ENCODE peak calls at places on chromosomes 7 and 10, in nine cellular contexts. Z is CD4-positive, CD25-positive, alpha-beta regulatory T cell; K is neuronal stem cell; U is GM23338; V is upper lobe of left lung; N is colonic mucosa; I is aorta; B is stomach; L is right cardiac atrium. W is an unnamed sample. For H3K4me1, the result is how much of the 10 kb centered on the place peaks cover.

GRCh38 chr10:125002423-125003145 is 60.7 kb downstream of the ZRANB1 start:
- DNase-seq in Z (no peak), K (no peak), U (no peak), V (peak), N (no peak), I (peak), B (peak), L (peak), W (no peak)

GRCh38 chr10:130495116-130495862 is 359.1 kb downstream of the GLRX3 start:
- DNase-seq in Z (no peak), K (no peak), U (no peak), V (peak), N (no peak), I (no peak), B (no peak), L (no peak), W (no peak)

GRCh38 chr7:98051118-98051744 is 55.4 kb upstream of the LMTK2 start:
- DNase-seq in Z (peak), K (peak), U (peak), V (peak), N (peak), I (no peak), B (peak), L (no peak), W (no peak)

GRCh38 chr10:116744849-116745248 is 2.5 kb upstream of the HSPA12A start:
- DNase-seq in Z (no peak), K (no peak), U (no peak), V (no peak), N (no peak), I (no peak), B (no peak), L (no peak), W (no peak)

GRCh38 chr10:53356616-53357349 is 584.2 kb upstream of the MBL2 start:
- DNase-seq in Z (no peak), K (no peak), U (no peak), V (no peak), N (no peak), I (no peak), B (no peak), L (no peak), W (no peak)

GRCh38 chr10:119177708-119178370 is 773 bp downstream of the PRDX3 start:
- DNase-seq in Z (no peak), K (no peak), U (no peak), V (no peak), N (peak), I (no peak), B (no peak), L (no peak), W (no peak)

GRCh38 chr7:154287370-154287769 is 235.2 kb downstream of the DPP6 start:
- DNase-seq in Z (no peak), K (no peak), U (no peak), V (no peak), N (no peak), I (no peak), B (no peak), L (no peak), W (no peak)

GRCh38 chr7:4751398-4751947 is 23.9 kb upstream of the AP5Z1 start:
- DNase-seq in Z (no peak), K (no peak), U (no peak), V (peak), N (no peak), I (no peak), B (no peak), L (peak), W (no peak)

GRCh38 chr7:92678291-92678920 is 88.2 kb upstream of the FAM133B start:
- DNase-seq in Z (no peak), K (no peak), U (no peak), V (no peak), N (no peak), I (no peak), B (no peak), L (no peak), W (no peak)

GRCh38 chr10:1939016-1939415 is 201.7 kb upstream of the ADARB2 start:
- DNase-seq in Z (no peak), K (no peak), U (no peak), V (no peak), N (no peak), I (no peak), B (no peak), L (no peak), W (peak)

GRCh38 chr7:23898619-23899018 is 188.6 kb downstream of the STK31 start:
- DNase-seq in Z (no peak), K (no peak), U (no peak), V (no peak), N (no peak), I (no peak), B (no peak), L (no peak), W (no peak)

GRCh38 chr7:156903232-156903909 is 10.4 kb upstream of the LMBR1 start:
- DNase-seq in Z (no peak), K (no peak), U (no peak), V (no peak), N (no peak), I (no peak), B (peak), L (no peak), W (no peak)

GRCh38 chr10:35992107-35992506 is 350.0 kb upstream of the FZD8 start:
- DNase-seq in Z (no peak), K (no peak), U (no peak), V (no peak), N (no peak), I (no peak), B (no peak), L (no peak), W (no peak)

GRCh38 chr10:30186371-30186875 is 127.0 kb upstream of the JCAD start:
- DNase-seq in Z (no peak), K (no peak), U (peak), V (no peak), N (no peak), I (no peak), B (peak), L (no peak), W (no peak)

GRCh38 chr7:4133491-4134044 is 548.5 kb upstream of the FOXK1 start:
- DNase-seq in Z (no peak), K (no peak), U (no peak), V (no peak), N (no peak), I (peak), B (no peak), L (no peak), W (no peak)

GRCh38 chr10:82394122-82394521 is 519.1 kb downstream of the NRG3 start:
- DNase-seq in Z (no peak), K (no peak), U (no peak), V (peak), N (no peak), I (no peak), B (peak), L (peak), W (no peak)

GRCh38 chr10:2936816-2937215 is 130.5 kb upstream of the PFKP start:
- DNase-seq in Z (no peak), K (no peak), U (no peak), V (no peak), N (peak), I (no peak), B (no peak), L (no peak), W (no peak)

GRCh38 chr7:54145716-54146115 is 396.5 kb upstream of the VSTM2A start:
- DNase-seq in Z (no peak), K (no peak), U (peak), V (peak), N (no peak), I (no peak), B (no peak), L (no peak), W (no peak)

GRCh38 chr7:17090751-17091150 is 207.7 kb upstream of the AHR start:
- DNase-seq in Z (no peak), K (no peak), U (no peak), V (no peak), N (no peak), I (no peak), B (no peak), L (no peak), W (no peak)

GRCh38 chr7:28358423-28358868 is 53.9 kb upstream of the CREB5 start:
- DNase-seq in Z (no peak), K (no peak), U (peak), V (no peak), N (no peak), I (no peak), B (no peak), L (no peak), W (no peak)

GRCh38 chr7:12210179-12211053 is 678 bp upstream of the TMEM106B start:
- DNase-seq in Z (no peak), K (no peak), U (peak), V (no peak), N (peak), I (peak), B (peak), L (peak), W (no peak)

GRCh38 chr10:75431180-75432111 is at the start of gene LRMDA:
- DNase-seq in Z (no peak), K (no peak), U (peak), V (peak), N (peak), I (peak), B (peak), L (peak), W (no peak)

GRCh38 chr7:47525066-47525623 is 56.8 kb downstream of the TNS3 start:
- DNase-seq in Z (no peak), K (no peak), U (no peak), V (no peak), N (no peak), I (peak), B (no peak), L (no peak), W (no peak)

DNA sequence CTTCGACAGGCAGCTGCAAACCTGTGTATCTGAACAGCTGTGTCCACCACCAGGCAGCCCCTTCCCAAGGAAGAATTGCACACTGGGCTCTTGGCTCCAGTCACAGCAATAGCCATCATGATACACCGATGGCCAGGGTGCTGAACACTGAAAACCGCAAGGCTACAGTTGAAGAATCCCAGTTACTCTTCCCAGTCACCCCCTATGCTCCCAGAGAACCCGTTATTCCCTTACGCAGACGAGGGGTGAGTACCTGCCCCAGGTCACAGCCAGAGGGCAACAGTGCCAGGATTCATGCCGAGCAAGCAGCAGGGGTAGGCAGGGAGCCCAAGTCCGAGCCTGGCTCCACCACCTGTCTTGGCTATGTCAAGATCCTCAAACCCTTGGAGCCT is 57.8 kb downstream of the RASGEF1A start:
- DNase-seq in Z (no peak), K (no peak), U (no peak), V (no peak), N (no peak), I (peak), B (no peak), L (peak), W (no peak)
- H3K4me1 ChIP-seq in Z (under half), K (under half), U (under half), V (under half), N (under half), I (under half), B (under half), L (under half), W (under half)

DNA sequence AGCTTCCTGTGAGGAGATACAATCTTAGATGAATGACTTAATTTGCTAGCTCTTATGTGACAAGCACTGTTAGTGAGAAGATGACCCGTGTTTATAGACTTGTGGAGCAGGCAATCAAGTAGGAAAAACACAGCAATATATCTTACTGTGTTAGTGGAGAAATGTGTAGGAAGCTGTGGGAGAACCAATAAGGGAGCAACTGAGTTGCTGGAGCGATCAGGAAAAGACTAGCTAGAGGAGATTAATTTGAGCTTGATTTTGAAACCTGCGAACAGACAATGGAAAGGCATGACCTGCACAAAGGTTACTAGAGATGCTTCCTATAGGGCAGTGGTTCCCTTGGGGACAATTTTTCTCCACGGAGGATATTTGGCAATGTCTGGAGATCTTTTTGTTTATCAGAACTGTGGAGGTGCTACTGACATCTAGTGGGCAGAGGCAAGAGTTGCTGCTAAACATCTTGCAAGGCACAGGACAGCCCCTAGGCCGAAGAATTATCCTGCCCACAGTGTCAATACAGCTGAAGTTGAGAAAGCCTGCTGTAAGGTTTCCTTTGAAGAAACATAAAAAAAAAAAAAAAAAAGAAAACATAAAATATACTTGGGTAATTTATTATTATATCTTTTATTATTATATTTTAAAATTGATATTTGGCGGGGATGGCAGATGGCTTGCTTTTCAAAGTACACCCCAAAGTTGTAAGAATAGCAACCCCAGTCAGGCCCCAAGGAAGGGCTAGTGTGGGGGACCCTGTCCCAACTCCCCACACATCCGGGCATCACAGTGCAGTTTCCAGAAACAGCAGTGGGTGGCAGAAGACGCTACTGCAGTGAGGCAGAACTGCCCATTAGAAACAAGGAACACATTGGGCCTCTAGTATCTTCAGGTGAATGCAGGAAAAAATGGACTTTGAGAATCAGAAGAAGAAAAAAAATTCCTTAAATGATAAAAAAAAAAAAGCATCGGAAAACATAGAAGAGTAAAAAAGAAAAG is 481.5 kb downstream of the SH2D4B start:
- DNase-seq in Z (no peak), K (peak), U (peak), V (no peak), N (no peak), I (no peak), B (no peak), L (no peak), W (no peak)
- H3K4me3 ChIP-seq in Z (no peak), K (no peak), U (no peak), V (no peak), N (no peak), I (no peak), B (no peak), L (no peak), W (no peak)

GRCh38 chr10:97540669-97541500 is 31.7 kb upstream of the ANKRD2 start:
- DNase-seq in Z (no peak), K (no peak), U (peak), V (no peak), N (no peak), I (peak), B (no peak), L (peak), W (no peak)

GRCh38 chr10:97538839-97539238 is 33.7 kb upstream of the ANKRD2 start:
- DNase-seq in Z (no peak), K (no peak), U (no peak), V (no peak), N (no peak), I (peak), B (no peak), L (no peak), W (no peak)

GRCh38 chr10:97537186-97537869 is 35.3 kb upstream of the ANKRD2 start:
- DNase-seq in Z (no peak), K (no peak), U (no peak), V (no peak), N (no peak), I (peak), B (no peak), L (no peak), W (no peak)

GRCh38 chr10:97538401-97538800 is 34.2 kb upstream of the ANKRD2 start:
- DNase-seq in Z (no peak), K (no peak), U (no peak), V (no peak), N (no peak), I (peak), B (no peak), L (no peak), W (no peak)

GRCh38 chr10:97539523-97540200 is 32.9 kb upstream of the ANKRD2 start:
- DNase-seq in Z (no peak), K (no peak), U (peak), V (no peak), N (no peak), I (peak), B (no peak), L (peak), W (no peak)
- H3K4me1 ChIP-seq in Z (under half), K (under half), U (under half), V (under half), N (under half), I (under half), B (under half), L (under half), W (under half)

DNA sequence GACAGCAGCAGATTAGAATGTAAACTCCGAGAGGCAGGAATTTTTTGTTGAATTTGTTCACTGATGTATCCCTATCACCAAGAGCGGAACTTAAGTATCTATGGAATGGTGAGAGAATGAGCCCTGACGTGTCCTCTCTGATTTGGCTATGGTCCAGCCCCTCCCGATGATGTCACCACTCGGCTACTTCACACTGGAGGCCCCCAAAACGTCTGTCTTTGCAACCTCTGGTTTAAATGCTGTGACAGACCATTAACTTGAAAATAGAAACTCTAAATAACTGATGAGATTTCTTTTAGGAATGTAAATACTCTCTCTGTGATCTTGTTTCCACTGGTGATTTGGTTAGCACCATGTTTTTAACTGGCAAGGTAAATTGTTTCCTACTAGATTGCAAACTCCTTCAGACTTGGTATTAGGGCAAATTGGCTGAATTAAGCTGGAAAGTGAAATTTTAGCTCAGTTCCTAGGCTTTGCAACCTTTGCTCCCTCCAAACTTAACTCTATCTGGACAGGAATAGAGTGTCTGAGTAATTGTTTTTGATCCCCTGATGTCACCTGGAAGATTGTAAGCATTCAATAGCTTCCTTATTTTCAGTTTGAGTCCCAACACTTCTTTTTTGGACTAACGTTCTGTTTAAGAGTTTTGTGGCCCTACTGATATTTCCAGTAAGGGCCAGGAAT is 19.1 kb downstream of the SLC16A12 start:
- DNase-seq in Z (no peak), K (no peak), U (peak), V (no peak), N (peak), I (peak), B (no peak), L (peak), W (no peak)
- H3K4me3 ChIP-seq in Z (no peak), K (no peak), U (no peak), V (no peak), N (no peak), I (no peak), B (no peak), L (peak), W (no peak)

GRCh38 chr10:102654969-102655368 is 10.7 kb downstream of the TRIM8 start:
- DNase-seq in Z (no peak), K (no peak), U (no peak), V (no peak), N (no peak), I (no peak), B (no peak), L (peak), W (no peak)

GRCh38 chr10:102656026-102656425 is 11.7 kb downstream of the TRIM8 start:
- DNase-seq in Z (no peak), K (no peak), U (no peak), V (no peak), N (no peak), I (no peak), B (no peak), L (no peak), W (no peak)

GRCh38 chr10:102652170-102652926 is 8.1 kb downstream of the TRIM8 start:
- DNase-seq in Z (no peak), K (no peak), U (no peak), V (no peak), N (no peak), I (peak), B (no peak), L (peak), W (no peak)

GRCh38 chr10:102656791-102657371 is 12.6 kb downstream of the TRIM8 start:
- DNase-seq in Z (no peak), K (no peak), U (no peak), V (peak), N (no peak), I (no peak), B (peak), L (no peak), W (no peak)

GRCh38 chr10:102654566-102654965 is 10.3 kb downstream of the TRIM8 start:
- DNase-seq in Z (no peak), K (no peak), U (no peak), V (no peak), N (no peak), I (peak), B (no peak), L (peak), W (no peak)
- H3K4me1 ChIP-seq in Z (half or more), K (under half), U (under half), V (half or more), N (under half), I (under half), B (half or more), L (under half), W (under half)

GRCh38 chr7:127654404-127655392 is 2.7 kb downstream of the SND1 start:
- DNase-seq in Z (no peak), K (no peak), U (no peak), V (no peak), N (no peak), I (no peak), B (no peak), L (no peak), W (no peak)
- H3K4me3 ChIP-seq in Z (no peak), K (no peak), U (peak), V (no peak), N (no peak), I (no peak), B (no peak), L (no peak), W (no peak)

GRCh38 chr7:24907311-24907886 is 72.6 kb downstream of the OSBPL3 start:
- DNase-seq in Z (peak), K (no peak), U (no peak), V (no peak), N (no peak), I (no peak), B (no peak), L (no peak), W (peak)
- H3K4me1 ChIP-seq in Z (half or more), K (under half), U (under half), V (under half), N (under half), I (under half), B (half or more), L (under half), W (under half)

GRCh38 chr10:76968483-76968882 is 669.1 kb downstream of the KCNMA1 start:
- DNase-seq in Z (no peak), K (no peak), U (no peak), V (no peak), N (no peak), I (no peak), B (no peak), L (no peak), W (no peak)

GRCh38 chr10:76961841-76962240 is 675.8 kb downstream of the KCNMA1 start:
- DNase-seq in Z (no peak), K (no peak), U (no peak), V (no peak), N (no peak), I (no peak), B (no peak), L (no peak), W (no peak)

DNA sequence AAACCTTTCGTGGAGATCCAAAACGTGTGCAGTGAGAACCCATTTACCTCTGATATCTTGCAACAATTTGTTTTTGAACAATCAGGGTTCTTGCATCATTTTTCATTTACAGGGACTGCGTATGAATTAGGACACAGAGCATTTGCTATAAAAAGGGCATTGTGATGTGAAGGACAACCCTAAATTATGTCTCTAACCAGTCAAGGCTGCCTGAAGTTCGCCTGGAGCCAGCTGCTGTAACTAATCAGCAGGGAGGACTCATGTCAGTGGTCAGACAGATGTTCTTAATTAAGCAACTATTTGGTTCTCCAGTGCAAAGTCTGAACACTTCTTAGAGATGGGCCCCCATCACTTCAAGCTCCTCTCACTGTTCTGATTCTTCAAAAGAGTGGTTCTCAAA is 674.8 kb downstream of the KCNMA1 start:
- DNase-seq in Z (no peak), K (no peak), U (no peak), V (no peak), N (no peak), I (no peak), B (no peak), L (no peak), W (no peak)
- H3K4me3 ChIP-seq in Z (no peak), K (no peak), U (no peak), V (no peak), N (no peak), I (no peak), B (no peak), L (no peak), W (no peak)

GRCh38 chr7:130669051-130669700 is 628 bp upstream of the COPG2 start:
- DNase-seq in Z (no peak), K (no peak), U (no peak), V (no peak), N (no peak), I (no peak), B (peak), L (no peak), W (no peak)
- H3K4me1 ChIP-seq in Z (under half), K (under half), U (under half), V (under half), N (under half), I (under half), B (under half), L (under half), W (under half)